ENCODE peak calls at places on chromosomes 13 and 19, in nine cellular contexts. K, B, L, S, D, C, G, F and R are unnamed samples.

GRCh38 chr13:39054112-39054511 is 15.9 kb downstream of the NHLRC3 start:
- DNase-seq in K (no peak), B (no peak), L (no peak), S (no peak), D (no peak), C (no peak), G (no peak), F (no peak), R (no peak)

GRCh38 chr19:17946965-17947784 is 14.4 kb downstream of the CCDC124 start:
- DNase-seq in K (no peak), B (no peak), L (no peak), S (no peak), D (no peak), C (no peak), G (no peak), F (no peak), R (no peak)

GRCh38 chr13:30078059-30078458 is 227.6 kb upstream of the UBL3 start:
- DNase-seq in K (no peak), B (no peak), L (no peak), S (no peak), D (no peak), C (no peak), G (no peak), F (no peak), R (no peak)

GRCh38 chr13:99802416-99802815 is 169.2 kb downstream of the ZIC5 start:
- DNase-seq in K (no peak), B (no peak), L (no peak), S (no peak), D (peak; percentile 70), C (no peak), G (no peak), F (no peak), R (no peak)

GRCh38 chr13:64099994-64100393 is 2684.3 kb upstream of the PCDH20 start:
- DNase-seq in K (no peak), B (no peak), L (no peak), S (no peak), D (no peak), C (no peak), G (no peak), F (no peak), R (no peak)

GRCh38 chr13:51681037-51681678 is 96.9 kb downstream of the WDFY2 start:
- DNase-seq in K (no peak), B (no peak), L (no peak), S (no peak), D (peak; percentile 95), C (no peak), G (no peak), F (peak; percentile 57), R (no peak)

GRCh38 chr13:98686281-98686680 is 66.2 kb downstream of the SLC15A1 start:
- DNase-seq in K (no peak), B (no peak), L (no peak), S (no peak), D (no peak), C (no peak), G (no peak), F (no peak), R (no peak)

GRCh38 chr19:53554804-53555203 is 16.9 kb downstream of the ZNF331 start:
- DNase-seq in K (no peak), B (no peak), L (no peak), S (no peak), D (no peak), C (no peak), G (no peak), F (no peak), R (no peak)

GRCh38 chr13:109743706-109744453 is 42.5 kb downstream of the IRS2 start:
- DNase-seq in K (peak; percentile 79), B (peak; percentile 25), L (peak; percentile 38), S (no peak), D (peak; percentile 92), C (peak; percentile 56), G (no peak), F (peak; percentile 42), R (peak; percentile 58)

GRCh38 chr13:99354371-99354951 is 47.3 kb upstream of the GPR183 start:
- DNase-seq in K (no peak), B (no peak), L (no peak), S (no peak), D (no peak), C (no peak), G (no peak), F (no peak), R (no peak)

GRCh38 chr13:51249254-51249653 is 27.1 kb downstream of the FAM124A start:
- DNase-seq in K (no peak), B (no peak), L (no peak), S (no peak), D (peak; percentile 71), C (no peak), G (no peak), F (no peak), R (no peak)

GRCh38 chr19:51971624-51972023 is 15.0 kb downstream of the ZNF350 start:
- DNase-seq in K (no peak), B (no peak), L (no peak), S (no peak), D (no peak), C (no peak), G (no peak), F (no peak), R (no peak)

GRCh38 chr19:5693195-5694166 is 3.4 kb downstream of the RPL36 start:
- DNase-seq in K (peak; percentile 31), B (no peak), L (no peak), S (no peak), D (no peak), C (no peak), G (no peak), F (no peak), R (no peak)

GRCh38 chr13:53200498-53201453 is 172.2 kb downstream of the OLFM4 start:
- DNase-seq in K (peak; percentile 44), B (peak; percentile 62), L (peak; percentile 49), S (peak; percentile 84), D (no peak), C (peak; percentile 28), G (peak; percentile 38), F (no peak), R (peak; percentile 8)

GRCh38 chr19:3289971-3290569 is 65.6 kb downstream of the CELF5 start:
- DNase-seq in K (peak; percentile 23), B (no peak), L (no peak), S (no peak), D (peak; percentile 17), C (no peak), G (no peak), F (no peak), R (no peak)

GRCh38 chr13:76148926-76149325 is 512.8 kb downstream of the LMO7 start:
- DNase-seq in K (no peak), B (no peak), L (no peak), S (no peak), D (peak; percentile 48), C (no peak), G (no peak), F (peak; percentile 84), R (no peak)

GRCh38 chr13:110546389-110546788 is 15.1 kb downstream of the RAB20 start:
- DNase-seq in K (no peak), B (no peak), L (no peak), S (no peak), D (no peak), C (no peak), G (no peak), F (no peak), R (no peak)

DNA sequence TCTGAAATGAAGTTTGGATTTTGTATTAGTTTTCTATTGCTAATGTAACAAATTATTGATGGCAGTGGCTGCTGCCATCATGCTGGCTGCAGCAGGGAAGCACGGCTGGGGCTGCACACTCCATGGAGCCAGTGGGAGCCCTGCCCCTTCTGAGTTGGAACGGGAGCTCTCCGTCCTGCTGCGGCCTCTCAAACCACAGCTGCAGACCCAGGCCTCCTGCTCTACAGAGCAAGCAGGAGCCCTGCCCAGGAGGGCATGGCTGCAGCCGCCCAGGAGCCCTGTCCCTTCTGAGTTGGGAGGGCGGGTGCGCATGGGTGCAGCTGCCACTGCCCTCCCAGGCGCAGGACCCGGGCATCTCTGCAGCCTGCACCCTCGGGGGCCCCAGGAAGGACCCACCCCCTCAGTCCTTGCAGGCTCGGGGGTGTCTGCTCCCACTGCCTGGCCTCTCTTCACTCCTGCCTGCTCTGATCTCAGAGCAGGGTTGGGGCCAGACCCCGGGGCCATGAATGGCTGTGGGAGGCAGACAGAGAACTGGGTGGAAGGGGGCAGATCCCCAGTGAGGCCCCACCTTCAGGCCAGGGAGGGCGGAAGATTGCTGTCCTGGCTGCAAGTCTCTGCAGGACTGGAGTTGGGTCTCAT is 21.0 kb upstream of the ESD start:
- DNase-seq in K (no peak), B (no peak), L (no peak), S (no peak), D (no peak), C (no peak), G (no peak), F (no peak), R (no peak)
- H3K4me3 ChIP-seq in K (no peak overlapping the region), B (no peak overlapping the region), L (no peak overlapping the region), S (no peak overlapping the region), D (no peak overlapping the region), C (no peak overlapping the region), G (no peak overlapping the region), F (no peak overlapping the region), R (no peak overlapping the region)

GRCh38 chr13:28121224-28121623 is 17.1 kb upstream of the PAN3 start:
- DNase-seq in K (no peak), B (no peak), L (no peak), S (no peak), D (no peak), C (no peak), G (no peak), F (no peak), R (no peak)
- H3K27me3 ChIP-seq in K (peaks cover 4% of the 10 kb centered on the region), B (no peaks in the 10 kb centered on the region), L (no peaks in the 10 kb centered on the region), S (no peaks in the 10 kb centered on the region), D (no peaks in the 10 kb centered on the region), C (peaks cover 5% of the 10 kb centered on the region), G (peaks cover 9% of the 10 kb centered on the region), F (no peaks in the 10 kb centered on the region), R (peaks cover 11% of the 10 kb centered on the region)

GRCh38 chr19:56086671-56087430 is 34.2 kb downstream of the ZNF787 start:
- DNase-seq in K (no peak), B (no peak), L (no peak), S (no peak), D (no peak), C (no peak), G (no peak), F (no peak), R (no peak)

GRCh38 chr19:56089344-56089743 is 31.8 kb downstream of the ZNF787 start:
- DNase-seq in K (no peak), B (no peak), L (no peak), S (no peak), D (no peak), C (no peak), G (no peak), F (no peak), R (no peak)

GRCh38 chr19:56091066-56091490 is 30.0 kb downstream of the ZNF787 start:
- DNase-seq in K (no peak), B (no peak), L (no peak), S (no peak), D (peak; percentile 90), C (no peak), G (no peak), F (peak; percentile 32), R (no peak)

GRCh38 chr19:56087647-56088346 is 33.3 kb downstream of the ZNF787 start:
- DNase-seq in K (no peak), B (no peak), L (no peak), S (no peak), D (no peak), C (no peak), G (no peak), F (no peak), R (no peak)

GRCh38 chr19:56088454-56089215 is 32.5 kb downstream of the ZNF787 start:
- DNase-seq in K (no peak), B (no peak), L (no peak), S (no peak), D (no peak), C (no peak), G (no peak), F (no peak), R (no peak)
- H3K4me3 ChIP-seq in K (no peak overlapping the region), B (no peak overlapping the region), L (no peak overlapping the region), S (no peak overlapping the region), D (no peak overlapping the region), C (no peak overlapping the region), G (no peak overlapping the region), F (no peak overlapping the region), R (no peak overlapping the region)

GRCh38 chr13:20227730-20228129 is 4.4 kb downstream of the GJB6 start:
- DNase-seq in K (no peak), B (no peak), L (no peak), S (no peak), D (no peak), C (no peak), G (no peak), F (no peak), R (no peak)
- H3K27me3 ChIP-seq in K (peaks cover 86% of the 10 kb centered on the region), B (peaks cover 36% of the 10 kb centered on the region), L (peaks cover 19% of the 10 kb centered on the region), S (peaks cover 60% of the 10 kb centered on the region), D (no peaks in the 10 kb centered on the region), C (peaks cover 56% of the 10 kb centered on the region), G (peaks cover 83% of the 10 kb centered on the region), F (peaks cover 26% of the 10 kb centered on the region), R (peaks cover 72% of the 10 kb centered on the region)